ENCODE peak calls at places on chromosomes 11 and 22, in four cellular contexts. G is A549, R is HCT116, Q is tibial nerve. O is an unnamed sample. For H3K4me1, the result is how much of the 10 kb centered on the place peaks cover.

GRCh38 chr22:27372364-27372763 is 429.2 kb downstream of the MN1 start:
- DNase-seq in R (no peak), G (no peak), Q (no peak), O (no peak)

GRCh38 chr11:86476109-86476861 is 101.6 kb downstream of the CCDC81 start:
- DNase-seq in Q (no peak), G (no peak), R (no peak), O (no peak)

GRCh38 chr11:46673713-46674462 is 26.5 kb downstream of the ARHGAP1 start:
- DNase-seq in G (no peak), Q (no peak), R (no peak), O (no peak)

GRCh38 chr22:49004484-49005399 is 822.9 kb downstream of the BRD1 start:
- DNase-seq in R (no peak), G (no peak), Q (peak), O (no peak)

GRCh38 chr22:39940757-39941305 is 19.4 kb upstream of the TMA7B start:
- DNase-seq in Q (no peak), R (no peak), G (no peak), O (no peak)

GRCh38 chr22:43985532-43985931 is 30.3 kb downstream of the SAMM50 start:
- DNase-seq in Q (no peak), R (no peak), G (no peak), O (no peak)

GRCh38 chr11:70732493-70733206 is 334.3 kb downstream of the CTTN start:
- DNase-seq in Q (no peak), R (peak), G (no peak), O (no peak)

GRCh38 chr11:123188508-123189165 is 6.4 kb downstream of the CLMP start:
- DNase-seq in G (no peak), R (no peak), Q (no peak), O (no peak)

GRCh38 chr11:77244277-77245014 is 57.0 kb downstream of the GDPD4 start:
- DNase-seq in Q (no peak), G (peak), R (no peak), O (no peak)

GRCh38 chr22:46233231-46233630 is 16.9 kb downstream of the CDPF1 start:
- DNase-seq in R (no peak), Q (no peak), G (no peak), O (no peak)

GRCh38 chr11:2368178-2368850 is 8.8 kb upstream of the CD81 start:
- DNase-seq in R (no peak), G (no peak), Q (no peak), O (no peak)

GRCh38 chr11:121473064-121473777 is 20.5 kb upstream of the SORL1-AS1 start:
- DNase-seq in R (no peak), G (no peak), Q (no peak), O (no peak)

GRCh38 chr11:128496249-128496648 is 91.1 kb downstream of the ETS1 start:
- DNase-seq in Q (no peak), R (no peak), G (no peak), O (no peak)
- H3K4me1 ChIP-seq in Q (half or more), R (under half), G (half or more), O (half or more)

GRCh38 chr11:114892381-114893197 is 214.3 kb downstream of the NXPE2 start:
- DNase-seq in Q (no peak), R (no peak), G (peak), O (no peak)
- TF ChIP-seq CTCF in Q (no peak), R (no peak), G (no peak), O (no peak)

GRCh38 chr11:64070301-64070656 is 34.5 kb downstream of the FLRT1 start:
- DNase-seq in G (no peak), R (no peak), Q (no peak), O (no peak)
- H3K4me1 ChIP-seq in G (under half), R (under half), Q (under half), O (under half)

GRCh38 chr11:106420048-106420665 is 342.7 kb downstream of the AASDHPPT start:
- DNase-seq in Q (no peak), R (no peak), G (no peak), O (no peak)

GRCh38 chr11:106413222-106413621 is 335.8 kb downstream of the AASDHPPT start:
- DNase-seq in G (no peak), Q (no peak), R (no peak), O (no peak)

GRCh38 chr11:106410902-106411301 is 333.4 kb downstream of the AASDHPPT start:
- DNase-seq in Q (no peak), R (no peak), G (no peak), O (no peak)

GRCh38 chr11:106418786-106419185 is 341.3 kb downstream of the AASDHPPT start:
- DNase-seq in R (no peak), Q (no peak), G (no peak), O (no peak)

GRCh38 chr11:106415510-106415909 is 338.0 kb downstream of the AASDHPPT start:
- DNase-seq in G (no peak), Q (no peak), R (no peak), O (no peak)
- TF ChIP-seq CTCF in G (no peak), Q (no peak), R (no peak), O (no peak)

GRCh38 chr11:68479390-68479789 is 18.8 kb downstream of the PPP6R3 start:
- DNase-seq in Q (no peak), G (no peak), R (no peak), O (no peak)
- H3K4me1 ChIP-seq in Q (under half), G (under half), R (under half), O (under half)

DNA sequence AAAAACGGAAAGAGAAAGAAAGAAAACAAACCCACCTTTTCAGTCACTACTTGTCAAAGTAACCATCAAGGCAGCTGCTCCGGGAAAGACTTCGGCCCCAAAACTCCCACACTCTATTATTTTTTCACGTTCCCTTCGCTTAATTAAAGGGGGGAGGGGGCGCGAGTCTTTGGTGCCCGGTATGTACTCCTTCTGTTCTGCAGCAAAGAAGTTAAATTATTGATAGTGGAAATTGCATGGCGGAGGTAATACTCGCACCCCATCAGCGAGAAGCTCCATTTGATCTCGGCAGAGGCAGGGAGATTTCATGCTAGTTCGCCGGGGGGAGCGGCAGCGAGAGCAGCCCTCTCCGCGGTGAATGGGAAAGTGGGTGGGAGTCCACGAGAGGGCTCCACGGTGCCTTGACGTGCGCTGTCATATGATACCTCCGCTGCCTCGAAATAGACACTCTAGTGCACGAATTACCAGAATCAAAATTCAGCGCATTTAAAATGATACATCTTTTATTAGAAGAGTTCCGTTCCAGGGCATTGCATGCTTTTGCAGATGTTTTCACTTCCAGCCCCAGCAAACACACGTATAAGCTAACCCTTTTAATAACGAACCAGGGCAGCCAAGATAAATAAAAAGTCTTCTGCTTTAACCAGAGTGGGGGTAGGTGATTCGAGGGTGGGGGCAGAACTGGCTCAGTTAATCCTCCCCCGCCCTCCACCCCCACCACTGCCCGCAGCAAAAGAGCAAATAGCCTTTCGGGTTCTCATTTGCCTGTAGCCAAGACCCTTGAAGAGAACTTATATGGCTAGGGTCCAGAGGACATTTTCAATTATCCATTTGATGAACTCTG is 1.2 kb upstream of the BDNF start:
- DNase-seq in Q (no peak), G (peak), R (no peak), O (no peak)
- TF ChIP-seq CTCF in Q (no peak), G (peak), R (peak), O (no peak)

DNA sequence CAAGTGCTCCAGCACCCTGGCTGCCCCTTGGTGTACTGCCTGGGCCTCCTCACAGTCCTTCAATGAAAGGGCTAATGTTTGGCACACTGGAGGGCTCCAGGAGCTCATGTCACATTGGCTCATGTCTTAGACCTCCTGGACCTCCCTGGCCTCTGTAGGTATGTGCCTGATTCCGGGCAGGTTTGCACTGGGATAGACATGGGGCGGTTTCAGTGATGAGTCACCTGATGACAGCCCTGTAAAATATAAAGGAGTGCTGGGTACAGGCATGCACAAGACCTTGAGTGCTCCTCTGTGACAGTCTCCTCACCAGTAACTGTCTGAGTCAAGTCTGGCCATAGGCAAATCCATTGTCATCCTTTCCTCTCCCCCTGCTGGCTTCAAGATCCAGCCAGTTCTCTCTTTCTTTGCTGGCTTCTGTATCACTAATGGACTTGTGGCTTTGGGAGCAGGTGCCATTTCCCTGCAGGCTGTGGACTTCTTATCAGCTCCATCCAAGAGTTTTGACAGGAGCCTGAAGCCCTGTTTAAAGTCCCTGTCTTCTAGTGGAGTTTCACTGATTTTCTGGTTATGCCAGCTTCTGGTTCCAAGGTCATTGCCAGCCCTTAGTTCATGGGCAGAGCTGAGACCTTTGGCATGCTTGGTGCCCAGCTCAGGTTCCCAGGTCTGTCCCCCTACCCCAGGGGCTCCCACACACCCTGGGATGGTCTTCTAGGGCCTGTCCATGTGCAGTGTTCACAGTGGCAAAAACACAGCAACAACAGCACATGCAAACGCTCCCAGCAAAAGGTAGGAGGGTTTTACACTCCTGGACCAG is 22.7 kb upstream of the P2RY2 start:
- DNase-seq in R (peak), G (peak), Q (no peak), O (no peak)
- H3K4me1 ChIP-seq in R (half or more), G (half or more), Q (under half), O (under half)

DNA sequence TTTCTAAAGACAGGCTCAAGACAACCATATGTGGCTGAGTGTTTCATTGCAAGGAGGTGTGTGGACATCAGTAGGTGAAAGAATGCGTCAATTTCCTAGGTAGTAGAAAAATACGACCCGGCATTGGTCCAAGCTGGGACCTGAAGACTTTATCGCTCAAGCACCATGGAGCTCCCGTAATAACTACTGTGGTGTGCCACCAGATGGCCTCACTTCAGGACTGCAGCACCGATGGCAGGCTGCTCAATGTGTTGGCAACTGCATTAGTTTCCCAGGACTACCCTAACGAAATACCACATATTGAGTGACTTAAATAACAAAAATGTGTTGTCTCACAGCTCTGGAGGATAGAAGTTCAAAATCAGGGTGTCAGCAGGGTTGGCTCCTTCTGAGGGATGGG is 72.4 kb upstream of the FAT3 start:
- DNase-seq in G (peak), R (no peak), Q (no peak), O (no peak)
- TF ChIP-seq CTCF in G (no peak), R (no peak), Q (no peak), O (no peak)

GRCh38 chr22:31212783-31213626 is 907 bp downstream of the LIMK2 start:
- DNase-seq in G (no peak), R (no peak), Q (no peak), O (no peak)

GRCh38 chr22:31221084-31221483 is 9.0 kb downstream of the LIMK2 start:
- DNase-seq in G (no peak), Q (no peak), R (no peak), O (no peak)

GRCh38 chr22:31218565-31219262 is 6.6 kb downstream of the LIMK2 start:
- DNase-seq in Q (no peak), R (no peak), G (no peak), O (no peak)

GRCh38 chr22:31215018-31215535 is 3.0 kb downstream of the LIMK2 start:
- DNase-seq in R (no peak), G (no peak), Q (no peak), O (no peak)

GRCh38 chr22:31217890-31218287 is 5.8 kb downstream of the LIMK2 start:
- DNase-seq in Q (no peak), R (no peak), G (no peak), O (no peak)
- H3K4me1 ChIP-seq in Q (half or more), R (under half), G (under half), O (under half)